ENCODE peak calls at places on chromosomes 1 and 21, in four cellular contexts. One of them, this sample, is unnamed.

GRCh38 chr1:108704501-108704900 is 8.2 kb upstream of the FNDC7 start:
- DNase-seq in hepatocyte: peak
- DNase-seq in neural progenitor cell: no peak
- DNase-seq in GM23338: no peak
- DNase-seq in this sample: no peak

GRCh38 chr1:232751393-232752140 is 53.6 kb upstream of the MAP10 start:
- DNase-seq in GM23338: no peak
- DNase-seq in neural progenitor cell: no peak
- DNase-seq in hepatocyte: no peak
- DNase-seq in this sample: no peak

GRCh38 chr1:196598902-196599301 is 9.3 kb downstream of the KCNT2 start:
- DNase-seq in hepatocyte: no peak
- DNase-seq in GM23338: no peak
- DNase-seq in neural progenitor cell: no peak
- DNase-seq in this sample: no peak

GRCh38 chr1:221887091-221887746 is 145.3 kb upstream of the DUSP10 start:
- DNase-seq in neural progenitor cell: no peak
- DNase-seq in GM23338: no peak
- DNase-seq in hepatocyte: peak
- DNase-seq in this sample: no peak

GRCh38 chr1:205714190-205714905 is 34.0 kb upstream of the SLC45A3 start:
- DNase-seq in GM23338: no peak
- DNase-seq in hepatocyte: no peak
- DNase-seq in neural progenitor cell: no peak
- DNase-seq in this sample: no peak

GRCh38 chr1:46097149-46097472 is 35.3 kb downstream of the PIK3R3 start:
- DNase-seq in GM23338: no peak
- DNase-seq in hepatocyte: no peak
- DNase-seq in neural progenitor cell: no peak
- DNase-seq in this sample: no peak

GRCh38 chr1:11648732-11649158 is 5.5 kb downstream of the FBXO2 start:
- DNase-seq in hepatocyte: peak
- DNase-seq in neural progenitor cell: peak
- DNase-seq in GM23338: peak
- DNase-seq in this sample: no peak

GRCh38 chr1:173862769-173863223 is 5.0 kb downstream of the GAS5 start:
- DNase-seq in neural progenitor cell: no peak
- DNase-seq in hepatocyte: no peak
- DNase-seq in GM23338: peak
- DNase-seq in this sample: peak

GRCh38 chr1:92441316-92442311 is 45.1 kb downstream of the GFI1 start:
- DNase-seq in hepatocyte: peak
- DNase-seq in neural progenitor cell: peak
- DNase-seq in GM23338: peak
- DNase-seq in this sample: no peak

GRCh38 chr1:156504062-156504813 is 3.7 kb upstream of the MEF2D start:
- DNase-seq in GM23338: no peak
- DNase-seq in neural progenitor cell: no peak
- DNase-seq in hepatocyte: no peak
- DNase-seq in this sample: peak

GRCh38 chr1:85220756-85221166 is 19.9 kb upstream of the SYDE2 start:
- DNase-seq in hepatocyte: no peak
- DNase-seq in neural progenitor cell: no peak
- DNase-seq in GM23338: no peak
- DNase-seq in this sample: no peak

GRCh38 chr1:203126866-203127671 is 457 bp upstream of the ADORA1 start:
- DNase-seq in hepatocyte: no peak
- DNase-seq in GM23338: no peak
- DNase-seq in neural progenitor cell: no peak
- DNase-seq in this sample: no peak

GRCh38 chr1:76425104-76425842 is 350.7 kb downstream of the ST6GALNAC3 start:
- DNase-seq in neural progenitor cell: no peak
- DNase-seq in hepatocyte: no peak
- DNase-seq in GM23338: no peak
- DNase-seq in this sample: peak

GRCh38 chr1:151157067-151157531 is 650 bp downstream of the TNFAIP8L2 start:
- DNase-seq in GM23338: no peak
- DNase-seq in neural progenitor cell: no peak
- DNase-seq in hepatocyte: no peak
- DNase-seq in this sample: no peak

GRCh38 chr1:164466429-164466828 is 92.6 kb upstream of the PBX1 start:
- DNase-seq in GM23338: no peak
- DNase-seq in hepatocyte: no peak
- DNase-seq in neural progenitor cell: no peak
- DNase-seq in this sample: no peak

GRCh38 chr1:245512980-245513578 is 358.3 kb downstream of the KIF26B start:
- DNase-seq in neural progenitor cell: peak
- DNase-seq in hepatocyte: no peak
- DNase-seq in GM23338: peak
- DNase-seq in this sample: peak

GRCh38 chr1:43405219-43405875 is 15.6 kb downstream of the SZT2 start:
- DNase-seq in neural progenitor cell: no peak
- DNase-seq in GM23338: no peak
- DNase-seq in hepatocyte: peak
- DNase-seq in this sample: no peak

GRCh38 chr1:96634863-96635262 is 86.7 kb upstream of the PTBP2 start:
- DNase-seq in GM23338: no peak
- DNase-seq in neural progenitor cell: no peak
- DNase-seq in hepatocyte: no peak
- DNase-seq in this sample: no peak

GRCh38 chr1:84998642-84999280 is 1.8 kb upstream of the MCOLN2 start:
- DNase-seq in hepatocyte: peak
- DNase-seq in neural progenitor cell: peak
- DNase-seq in GM23338: peak
- DNase-seq in this sample: no peak

GRCh38 chr1:58331156-58331555 is 215.4 kb downstream of the OMA1 start:
- DNase-seq in neural progenitor cell: no peak
- DNase-seq in GM23338: no peak
- DNase-seq in hepatocyte: no peak
- DNase-seq in this sample: no peak

GRCh38 chr1:205144751-205145150 is 23.0 kb upstream of the RBBP5 start:
- DNase-seq in hepatocyte: peak
- DNase-seq in GM23338: no peak
- DNase-seq in neural progenitor cell: no peak
- DNase-seq in this sample: no peak

GRCh38 chr1:8649027-8649426 is 168.4 kb downstream of the RERE start:
- DNase-seq in neural progenitor cell: no peak
- DNase-seq in GM23338: no peak
- DNase-seq in hepatocyte: no peak
- DNase-seq in this sample: no peak

GRCh38 chr1:37125295-37125694 is 91.0 kb upstream of the GRIK3 start:
- DNase-seq in GM23338: no peak
- DNase-seq in hepatocyte: no peak
- DNase-seq in neural progenitor cell: no peak
- DNase-seq in this sample: no peak

GRCh38 chr21:43686811-43687565 is 27.6 kb downstream of the RRP1B start:
- DNase-seq in neural progenitor cell: no peak
- DNase-seq in hepatocyte: no peak
- DNase-seq in GM23338: no peak
- DNase-seq in this sample: no peak

GRCh38 chr1:204506969-204507316 is 9.3 kb upstream of the MDM4 start:
- DNase-seq in GM23338: peak
- DNase-seq in hepatocyte: peak
- DNase-seq in neural progenitor cell: peak
- DNase-seq in this sample: peak

GRCh38 chr1:210499956-210500355 is 171.3 kb downstream of the HHAT start:
- DNase-seq in hepatocyte: no peak
- DNase-seq in GM23338: no peak
- DNase-seq in neural progenitor cell: no peak
- DNase-seq in this sample: no peak

GRCh38 chr1:228515200-228515834 is 28.1 kb downstream of the RNF187 start:
- DNase-seq in hepatocyte: peak
- DNase-seq in GM23338: peak
- DNase-seq in neural progenitor cell: peak
- DNase-seq in this sample: peak

GRCh38 chr1:245263701-245264100 is 108.9 kb downstream of the KIF26B start:
- DNase-seq in neural progenitor cell: no peak
- DNase-seq in GM23338: no peak
- DNase-seq in hepatocyte: no peak
- DNase-seq in this sample: no peak

GRCh38 chr1:42142894-42143675 is 10.1 kb upstream of the GUCA2B start:
- DNase-seq in neural progenitor cell: no peak
- DNase-seq in hepatocyte: no peak
- DNase-seq in GM23338: no peak
- DNase-seq in this sample: peak

GRCh38 chr1:208060495-208060894 is 149.6 kb upstream of the CD34 start:
- DNase-seq in GM23338: no peak
- DNase-seq in hepatocyte: no peak
- DNase-seq in neural progenitor cell: no peak
- DNase-seq in this sample: no peak

GRCh38 chr1:39852214-39852791 is 31.0 kb downstream of the TRIT1 start:
- DNase-seq in GM23338: no peak
- DNase-seq in neural progenitor cell: no peak
- DNase-seq in hepatocyte: peak
- DNase-seq in this sample: no peak

GRCh38 chr1:87334351-87335174 is 5.9 kb downstream of the LMO4 start:
- DNase-seq in GM23338: peak
- DNase-seq in neural progenitor cell: peak
- DNase-seq in hepatocyte: peak
- DNase-seq in this sample: peak
- TF ChIP-seq EZH2phosphoT487 in GM23338: no peak
- TF ChIP-seq EZH2phosphoT487 in neural progenitor cell: no peak
- TF ChIP-seq EZH2phosphoT487 in hepatocyte: no peak
- TF ChIP-seq EZH2phosphoT487 in this sample: no peak

DNA sequence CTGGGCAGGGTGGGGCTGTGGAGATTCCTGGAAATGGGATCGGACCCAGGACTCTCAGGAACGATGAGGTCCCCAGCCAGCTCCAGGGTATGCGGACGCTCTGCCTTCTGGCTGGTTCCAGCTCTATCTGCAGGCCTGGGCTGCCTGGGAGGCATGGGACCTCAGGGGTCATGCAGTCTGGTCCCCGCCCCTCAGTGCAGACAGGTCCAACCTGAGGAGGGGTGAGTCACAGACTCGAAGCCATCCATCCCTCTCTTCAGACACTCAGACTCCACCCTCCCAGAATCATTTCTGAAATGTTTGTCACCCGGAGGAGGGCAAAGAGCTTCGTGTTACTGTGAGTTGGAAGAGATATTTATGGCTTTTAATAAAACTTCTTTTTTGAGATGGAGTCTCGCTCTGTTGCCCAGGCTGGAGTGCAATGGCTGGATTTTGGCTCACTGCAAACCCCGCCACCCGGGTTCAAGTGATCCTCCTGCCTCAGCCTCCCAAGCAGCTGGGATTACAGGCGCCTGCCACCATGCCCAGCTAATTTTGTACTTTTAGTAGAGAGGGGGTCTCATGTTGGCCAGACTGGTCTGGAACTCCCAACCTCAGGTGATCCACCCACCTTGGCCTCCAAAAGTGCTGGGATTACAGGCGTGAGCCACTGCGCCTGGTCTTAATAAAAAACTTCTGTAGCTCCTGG is 5.9 kb upstream of the MYOM3 start:
- DNase-seq in GM23338: no peak
- DNase-seq in hepatocyte: peak
- DNase-seq in neural progenitor cell: no peak
- DNase-seq in this sample: no peak
- TF ChIP-seq EZH2phosphoT487 in GM23338: no peak
- TF ChIP-seq EZH2phosphoT487 in hepatocyte: no peak
- TF ChIP-seq EZH2phosphoT487 in neural progenitor cell: no peak
- TF ChIP-seq EZH2phosphoT487 in this sample: no peak

GRCh38 chr1:6602669-6603423 is at the start of gene KLHL21:
- DNase-seq in GM23338: peak
- DNase-seq in neural progenitor cell: peak
- DNase-seq in hepatocyte: peak
- DNase-seq in this sample: peak

GRCh38 chr1:6601865-6602668 is 602 bp downstream of the KLHL21 start:
- DNase-seq in neural progenitor cell: peak
- DNase-seq in GM23338: peak
- DNase-seq in hepatocyte: peak
- DNase-seq in this sample: peak

GRCh38 chr1:6603851-6604558 is 1.3 kb upstream of the KLHL21 start:
- DNase-seq in neural progenitor cell: peak
- DNase-seq in GM23338: peak
- DNase-seq in hepatocyte: peak
- DNase-seq in this sample: no peak

GRCh38 chr1:6601049-6601864 is 1.4 kb downstream of the KLHL21 start:
- DNase-seq in neural progenitor cell: peak
- DNase-seq in GM23338: peak
- DNase-seq in hepatocyte: peak
- DNase-seq in this sample: peak

DNA sequence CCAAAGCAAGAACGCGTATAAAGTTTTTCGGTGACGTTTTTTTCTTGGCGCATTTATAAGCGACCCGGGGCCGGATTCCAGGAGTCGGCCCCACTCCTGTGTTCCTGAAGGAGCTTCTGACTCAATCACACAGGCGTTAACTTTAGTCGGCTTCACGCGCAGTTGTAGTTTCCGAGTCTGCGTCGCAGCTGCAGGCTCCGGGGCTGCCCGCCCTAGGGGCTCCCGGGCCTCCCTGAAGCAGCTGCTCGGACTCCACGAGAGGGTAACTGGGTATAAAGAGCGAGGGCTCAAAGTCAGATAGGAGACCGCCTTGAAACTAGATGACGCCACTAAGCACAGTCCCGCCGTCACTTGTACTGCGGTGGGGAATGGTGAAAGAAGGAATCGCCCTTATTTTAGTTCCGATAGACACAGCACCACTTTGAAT is 768 bp upstream of the KLHL21 start:
- DNase-seq in hepatocyte: peak
- DNase-seq in GM23338: peak
- DNase-seq in neural progenitor cell: peak
- DNase-seq in this sample: peak
- TF ChIP-seq EZH2phosphoT487 in hepatocyte: no peak
- TF ChIP-seq EZH2phosphoT487 in GM23338: no peak
- TF ChIP-seq EZH2phosphoT487 in neural progenitor cell: peak
- TF ChIP-seq EZH2phosphoT487 in this sample: no peak

GRCh38 chr1:161953256-161953920 is 70.3 kb downstream of the OLFML2B start:
- DNase-seq in hepatocyte: no peak
- DNase-seq in neural progenitor cell: no peak
- DNase-seq in GM23338: no peak
- DNase-seq in this sample: no peak

GRCh38 chr1:161954050-161954449 is 69.6 kb downstream of the OLFML2B start:
- DNase-seq in neural progenitor cell: no peak
- DNase-seq in hepatocyte: no peak
- DNase-seq in GM23338: no peak
- DNase-seq in this sample: no peak

GRCh38 chr1:161956097-161956496 is 67.6 kb downstream of the OLFML2B start:
- DNase-seq in neural progenitor cell: no peak
- DNase-seq in GM23338: no peak
- DNase-seq in hepatocyte: peak
- DNase-seq in this sample: no peak

GRCh38 chr1:161952603-161953172 is 71.0 kb downstream of the OLFML2B start:
- DNase-seq in neural progenitor cell: no peak
- DNase-seq in hepatocyte: no peak
- DNase-seq in GM23338: no peak
- DNase-seq in this sample: no peak

DNA sequence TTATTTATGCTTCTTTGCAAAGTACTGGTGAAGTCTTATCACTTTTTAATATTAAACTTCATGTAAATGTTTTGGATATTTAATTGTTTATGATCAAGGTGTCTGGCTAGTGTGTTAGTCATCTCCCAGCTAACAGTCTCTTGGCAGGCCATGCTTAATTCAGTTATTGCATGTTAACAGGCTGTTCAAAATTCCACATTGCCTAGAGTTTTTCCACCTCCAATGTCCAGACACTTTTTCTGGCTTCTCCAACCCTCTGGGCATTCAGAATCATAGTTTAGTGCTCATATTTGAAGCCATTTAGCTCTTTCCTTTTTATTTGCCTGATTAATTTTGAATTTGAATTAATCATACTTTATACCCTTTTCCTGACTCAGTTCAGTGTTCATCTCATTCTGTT is 69.2 kb downstream of the OLFML2B start:
- DNase-seq in GM23338: no peak
- DNase-seq in hepatocyte: no peak
- DNase-seq in neural progenitor cell: no peak
- DNase-seq in this sample: no peak
- TF ChIP-seq EZH2phosphoT487 in GM23338: no peak
- TF ChIP-seq EZH2phosphoT487 in hepatocyte: no peak
- TF ChIP-seq EZH2phosphoT487 in neural progenitor cell: no peak
- TF ChIP-seq EZH2phosphoT487 in this sample: no peak

This sample was measured in MM.1S.